ENCODE peak calls at places on chromosomes 5 and 9, in five cellular contexts. A is WERI-Rb-1; N is bronchial epithelial cell; T is CD8-positive, alpha-beta T cell; M is A549. D is an unnamed sample.

GRCh38 chr5:32173394-32174010 is 617 bp downstream of the GOLPH3 start:
- DNase-seq in A (peak), N (peak), T (no peak), M (peak), D (no peak)

GRCh38 chr5:7474821-7475403 is 79.0 kb downstream of the ADCY2 start:
- DNase-seq in A (peak), N (no peak), T (no peak), M (no peak), D (no peak)

GRCh38 chr9:109454041-109454440 is 44.1 kb downstream of the PTPN3 start:
- DNase-seq in A (peak), N (no peak), T (no peak), M (no peak), D (no peak)

GRCh38 chr5:124703995-124704394 is 42.4 kb downstream of the ZNF608 start:
- DNase-seq in A (no peak), N (no peak), T (no peak), M (no peak), D (no peak)

GRCh38 chr5:112417931-112418358 is 1.1 kb downstream of the EPB41L4A start:
- DNase-seq in A (no peak), N (peak), T (no peak), M (no peak), D (peak)

GRCh38 chr5:169445191-169445590 is 138.4 kb upstream of the SPDL1 start:
- DNase-seq in A (no peak), N (no peak), T (no peak), M (no peak), D (no peak)

GRCh38 chr9:12775963-12776774 is 1.3 kb downstream of the LURAP1L start:
- DNase-seq in A (peak), N (peak), T (no peak), M (peak), D (peak)

GRCh38 chr9:104923740-104924139 is 4.2 kb downstream of the ABCA1 start:
- DNase-seq in A (no peak), N (no peak), T (no peak), M (no peak), D (no peak)

GRCh38 chr5:7494446-7495132 is 98.7 kb downstream of the ADCY2 start:
- DNase-seq in A (peak), N (no peak), T (no peak), M (no peak), D (no peak)

GRCh38 chr5:112283943-112284342 is 135.1 kb downstream of the EPB41L4A start:
- DNase-seq in A (no peak), N (no peak), T (no peak), M (no peak), D (no peak)

GRCh38 chr5:172423379-172424110 is 30.8 kb downstream of the SH3PXD2B start:
- DNase-seq in A (no peak), N (no peak), T (no peak), M (no peak), D (no peak)

GRCh38 chr5:123157797-123158528 is 68.9 kb downstream of the PRDM6 start:
- DNase-seq in A (no peak), N (peak), T (no peak), M (no peak), D (peak)

GRCh38 chr5:107376546-107377276 is 294.0 kb downstream of the EFNA5 start:
- DNase-seq in A (no peak), N (peak), T (no peak), M (peak), D (peak)

GRCh38 chr5:17912794-17913193 is 278.5 kb downstream of the TAF11L14 start:
- DNase-seq in A (no peak), N (no peak), T (no peak), M (no peak), D (no peak)

GRCh38 chr9:131714821-131715220 is 25.1 kb downstream of the RAPGEF1 start:
- DNase-seq in A (no peak), N (no peak), T (no peak), M (no peak), D (no peak)

GRCh38 chr5:126736141-126736540 is 40.8 kb upstream of the LMNB1 start:
- DNase-seq in A (no peak), N (peak), T (no peak), M (no peak), D (no peak)

GRCh38 chr9:132238992-132239391 is 77.1 kb downstream of the NTNG2 start:
- DNase-seq in A (no peak), N (no peak), T (no peak), M (no peak), D (no peak)

GRCh38 chr9:37927611-37928551 is 24.0 kb upstream of the SLC25A51 start:
- DNase-seq in A (no peak), N (no peak), T (no peak), M (no peak), D (no peak)

GRCh38 chr5:167665841-167666375 is 625.5 kb upstream of the WWC1 start:
- DNase-seq in A (no peak), N (no peak), T (no peak), M (no peak), D (no peak)

GRCh38 chr5:57844410-57844809 is 361.8 kb upstream of the ACTBL2 start:
- DNase-seq in A (no peak), N (no peak), T (no peak), M (no peak), D (no peak)

GRCh38 chr9:88523056-88523455 is 11.9 kb upstream of the NXNL2 start:
- DNase-seq in A (no peak), N (peak), T (no peak), M (no peak), D (no peak)

GRCh38 chr9:87512321-87512720 is 14.7 kb downstream of the DAPK1 start:
- DNase-seq in A (no peak), N (no peak), T (no peak), M (no peak), D (no peak)

GRCh38 chr5:82641362-82641988 is 363.3 kb upstream of the RPS23 start:
- DNase-seq in A (peak), N (peak), T (no peak), M (peak), D (peak)
- TF ChIP-seq CTCF in A (peak), N (peak), T (no peak), M (peak), D (peak)

DNA sequence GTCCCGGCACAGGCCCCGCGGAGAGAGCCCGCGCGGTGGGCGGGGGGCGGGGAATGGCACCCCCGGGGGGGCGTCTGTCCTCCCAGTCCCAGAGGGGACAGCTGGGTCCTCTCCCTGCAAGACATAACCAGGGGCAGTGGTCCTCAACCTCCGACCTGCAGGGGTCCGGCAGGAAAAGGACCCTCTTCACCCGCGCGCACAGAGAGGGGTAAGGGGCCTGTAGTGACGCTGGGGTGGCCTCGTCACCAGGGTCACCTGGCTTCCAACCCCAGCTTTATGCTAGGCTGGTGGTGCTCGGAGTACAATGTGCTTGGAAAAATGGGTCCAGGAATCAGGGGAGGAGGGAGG is 34.2 kb downstream of the LHX2 start:
- DNase-seq in A (no peak), N (no peak), T (no peak), M (no peak), D (no peak)
- H3K4me3 ChIP-seq in A (no peak), N (peak), T (no peak), M (no peak), D (no peak)

DNA sequence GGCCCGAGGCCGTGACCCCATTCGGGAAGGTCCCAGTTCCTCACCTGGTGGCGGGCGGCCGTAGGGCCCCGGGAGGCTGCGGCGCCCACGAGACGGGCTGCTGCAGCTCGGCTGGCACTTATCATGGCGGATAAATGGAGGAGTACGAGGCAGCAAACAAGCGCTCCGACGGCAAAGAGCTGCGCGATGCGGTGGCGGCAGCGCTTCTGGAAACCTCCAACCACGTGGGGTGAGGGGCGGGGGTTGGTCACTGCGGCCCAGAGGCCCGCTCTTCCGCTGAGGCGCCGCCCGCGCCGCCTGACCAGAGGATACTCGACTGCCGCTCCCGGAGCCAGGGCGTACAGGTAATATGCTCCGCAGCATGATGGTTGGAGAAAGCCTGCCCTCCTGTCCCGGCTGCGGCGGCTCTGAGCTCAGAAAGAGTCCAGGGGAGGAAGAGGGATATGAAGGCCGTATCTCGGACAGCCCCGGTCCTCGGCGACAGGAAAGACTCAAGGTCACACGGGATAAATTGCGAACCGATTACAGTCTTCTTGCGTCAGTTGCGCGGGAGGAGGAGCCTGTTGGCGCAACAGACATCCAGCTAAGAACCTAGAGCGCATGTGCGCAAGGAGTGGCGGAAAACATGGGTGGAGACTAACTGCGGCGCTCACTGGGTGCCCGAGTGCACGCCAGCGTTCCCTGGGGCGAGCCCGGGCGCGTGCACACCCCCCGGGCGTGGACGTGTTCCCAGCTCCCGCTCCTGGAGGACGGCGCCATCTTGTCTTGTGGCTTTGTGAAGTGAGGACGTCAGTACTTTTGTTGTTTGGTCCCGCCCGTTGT is at the start of gene HSPA9:
- DNase-seq in A (peak), N (peak), T (peak), M (peak), D (peak)
- TF ChIP-seq CTCF in A (no peak), N (peak), T (no peak), M (no peak), D (no peak)

GRCh38 chr9:2159521-2160417 is 144.6 kb downstream of the SMARCA2 start:
- DNase-seq in A (no peak), N (peak), T (no peak), M (peak), D (peak)
- H3K4me3 ChIP-seq in A (no peak), N (peak), T (no peak), M (no peak), D (peak)

GRCh38 chr9:119284118-119284517 is 85.1 kb downstream of the BRINP1 start:
- DNase-seq in A (peak), N (no peak), T (no peak), M (peak), D (no peak)
- TF ChIP-seq CTCF in A (peak), N (no peak), T (no peak), M (no peak), D (no peak)

GRCh38 chr5:93569295-93570164 is 11.5 kb downstream of the NR2F1-AS1 start:
- DNase-seq in A (no peak), N (no peak), T (no peak), M (no peak), D (peak)

GRCh38 chr5:93572101-93572772 is 8.8 kb downstream of the NR2F1-AS1 start:
- DNase-seq in A (no peak), N (no peak), T (no peak), M (no peak), D (peak)

GRCh38 chr5:93572773-93573626 is 8.0 kb downstream of the NR2F1-AS1 start:
- DNase-seq in A (peak), N (no peak), T (no peak), M (no peak), D (peak)

GRCh38 chr5:93571111-93571977 is 9.7 kb downstream of the NR2F1-AS1 start:
- DNase-seq in A (no peak), N (no peak), T (no peak), M (no peak), D (peak)

GRCh38 chr5:93570294-93571110 is 10.5 kb downstream of the NR2F1-AS1 start:
- DNase-seq in A (no peak), N (no peak), T (no peak), M (no peak), D (peak)
- H3K4me3 ChIP-seq in A (no peak), N (no peak), T (peak), M (no peak), D (no peak)

GRCh38 chr5:148844433-148845279 is 18.2 kb downstream of the ADRB2 start:
- DNase-seq in A (no peak), N (no peak), T (no peak), M (no peak), D (no peak)
- TF ChIP-seq CTCF in A (no peak), N (no peak), T (peak), M (no peak), D (no peak)

GRCh38 chr5:471750-472058 is 28.7 kb downstream of the EXOC3 start:
- DNase-seq in A (no peak), N (no peak), T (no peak), M (no peak), D (no peak)

GRCh38 chr5:472656-473343 is 29.8 kb downstream of the EXOC3 start:
- DNase-seq in A (peak), N (peak), T (peak), M (peak), D (peak)

GRCh38 chr5:469752-470483 is 26.9 kb downstream of the EXOC3 start:
- DNase-seq in A (peak), N (no peak), T (no peak), M (no peak), D (no peak)

GRCh38 chr5:472076-472655 is 29.2 kb downstream of the EXOC3 start:
- DNase-seq in A (peak), N (peak), T (no peak), M (no peak), D (no peak)

DNA sequence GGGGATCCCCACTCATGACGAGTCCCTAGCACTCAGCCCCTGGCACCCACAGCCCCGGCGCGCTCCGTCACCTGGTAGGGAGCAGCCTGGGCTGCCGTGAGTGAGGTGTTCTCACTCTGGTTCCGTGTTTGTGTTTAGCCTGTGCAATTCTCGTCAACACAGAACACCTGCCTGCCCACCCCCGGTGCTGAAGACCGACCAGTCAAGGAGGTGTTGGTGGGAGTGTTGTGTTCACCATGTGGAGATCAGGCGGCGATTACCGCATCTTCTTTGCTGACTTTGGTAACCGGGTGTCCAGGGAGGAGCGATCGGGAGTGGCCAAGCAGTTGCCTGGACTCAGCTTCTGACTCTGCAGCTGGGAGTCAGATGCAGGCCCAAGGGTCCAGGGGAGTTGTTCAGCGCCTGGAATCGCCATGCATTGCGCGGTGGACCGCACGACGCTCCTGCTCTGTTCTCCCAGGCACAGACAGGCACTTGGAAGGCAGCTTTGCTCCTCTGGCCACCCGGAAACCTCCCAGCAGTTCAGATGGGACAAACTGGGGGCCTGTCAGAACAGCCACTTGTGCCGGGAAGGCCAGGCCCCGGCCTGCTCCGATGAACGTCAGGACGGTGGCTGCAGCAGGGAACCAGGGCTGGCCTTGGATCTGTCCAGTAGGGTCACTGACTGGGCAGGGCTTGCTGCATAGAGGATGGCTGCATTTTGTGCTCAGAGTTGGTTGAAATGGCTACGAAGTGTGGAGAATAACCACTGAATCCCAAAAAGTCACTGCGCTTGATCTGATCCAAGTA is 28.2 kb downstream of the EXOC3 start:
- DNase-seq in A (peak), N (no peak), T (no peak), M (no peak), D (no peak)
- H3K4me3 ChIP-seq in A (no peak), N (no peak), T (peak), M (peak), D (no peak)

DNA sequence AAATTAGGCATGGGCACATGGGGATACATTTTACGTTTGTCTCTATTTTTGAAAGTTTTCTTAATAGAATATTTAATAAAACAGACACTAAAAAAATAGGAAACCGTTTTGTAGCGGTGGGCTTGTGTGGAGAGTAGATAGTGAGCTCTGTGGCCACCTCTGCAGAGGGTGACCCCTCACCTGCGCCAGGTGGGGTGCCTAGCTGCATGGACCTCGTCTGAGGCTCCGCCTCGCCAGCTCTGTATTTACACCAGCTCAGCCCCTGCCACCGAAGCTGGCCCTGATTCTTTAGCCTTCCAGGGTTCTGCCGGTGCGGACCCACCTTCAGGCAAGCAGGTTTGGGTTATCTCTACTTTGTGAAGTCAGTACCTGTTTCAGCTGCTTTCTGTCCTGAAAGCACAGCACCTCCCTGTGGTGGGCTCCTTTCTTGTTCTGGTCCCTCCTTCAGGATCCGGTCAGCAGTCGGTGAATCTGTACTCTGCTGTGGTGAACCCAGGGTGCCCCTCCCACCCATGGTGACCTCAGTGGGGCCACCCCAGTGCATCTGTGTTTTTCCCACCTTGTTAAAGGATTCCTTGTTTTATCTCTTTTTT is 105.2 kb upstream of the CACNA1B start:
- DNase-seq in A (peak), N (no peak), T (no peak), M (peak), D (no peak)
- TF ChIP-seq CTCF in A (peak), N (peak), T (no peak), M (peak), D (peak)

GRCh38 chr5:51381801-51382507 is 1.3 kb upstream of the ISL1 start:
- DNase-seq in A (no peak), N (no peak), T (no peak), M (no peak), D (no peak)
- H3K4me3 ChIP-seq in A (no peak), N (peak), T (no peak), M (no peak), D (no peak)

D was measured in astrocyte of the spinal cord.